ENCODE peak calls at places on chromosomes 1 and 21, in eight cellular contexts. V, C, H, A, K, N, E and Q are unnamed samples.

GRCh38 chr1:86207323-86207722 is 50.8 kb upstream of the COL24A1 start:
- DNase-seq in V (peak; percentile 75), C (peak; percentile 87), H (no peak), A (peak; percentile 81), K (peak; percentile 98), N (peak; percentile 49), E (no peak), Q (no peak)

GRCh38 chr1:78676347-78676982 is 26.8 kb downstream of the IFI44 start:
- DNase-seq in V (peak; percentile 27), C (peak; percentile 77), H (peak; percentile 40), A (peak; percentile 69), K (peak; percentile 62), N (peak; percentile 12), E (peak; percentile 50), Q (no peak)

GRCh38 chr1:211332839-211333238 is 6.2 kb downstream of the TRAF5 start:
- DNase-seq in V (no peak), C (no peak), H (no peak), A (no peak), K (no peak), N (no peak), E (no peak), Q (no peak)

GRCh38 chr1:37020653-37021277 is 13.6 kb downstream of the GRIK3 start:
- DNase-seq in V (no peak), C (no peak), H (no peak), A (no peak), K (no peak), N (no peak), E (peak; percentile 72), Q (no peak)

GRCh38 chr1:241406421-241406820 is 49.4 kb upstream of the RGS7 start:
- DNase-seq in V (no peak), C (no peak), H (no peak), A (no peak), K (no peak), N (no peak), E (no peak), Q (no peak)

GRCh38 chr1:41557751-41558455 is 73.4 kb upstream of the EDN2 start:
- DNase-seq in V (no peak), C (no peak), H (no peak), A (no peak), K (no peak), N (no peak), E (no peak), Q (no peak)

GRCh38 chr1:175003521-175003920 is 3.8 kb downstream of the CACYBP start:
- DNase-seq in V (no peak), C (no peak), H (no peak), A (no peak), K (no peak), N (no peak), E (no peak), Q (no peak)

GRCh38 chr1:231611851-231612250 is 14.7 kb upstream of the DISC1 start:
- DNase-seq in V (no peak), C (peak; percentile 10), H (no peak), A (no peak), K (no peak), N (no peak), E (no peak), Q (no peak)

GRCh38 chr1:111227875-111228747 is 598 bp downstream of the CHI3L2 start:
- DNase-seq in V (peak; percentile 64), C (peak; percentile 68), H (peak; percentile 71), A (peak; percentile 84), K (peak; percentile 94), N (peak; percentile 60), E (no peak), Q (no peak)

GRCh38 chr1:174258148-174258550 is 98.8 kb downstream of the RABGAP1L start:
- DNase-seq in V (no peak), C (peak; percentile 53), H (peak; percentile 45), A (peak; percentile 48), K (peak; percentile 31), N (no peak), E (peak; percentile 57), Q (no peak)

GRCh38 chr1:105138445-105138821 is 1388.7 kb downstream of the AMY1C start:
- DNase-seq in V (no peak), C (peak; percentile 53), H (no peak), A (no peak), K (no peak), N (no peak), E (no peak), Q (no peak)

GRCh38 chr1:10951977-10952376 is 60.5 kb upstream of the TARDBP start:
- DNase-seq in V (no peak), C (no peak), H (no peak), A (no peak), K (no peak), N (no peak), E (no peak), Q (no peak)
- TF ChIP-seq CTCF in V (no peak), C (no peak), H (no peak), A (no peak), K (no peak), N (no peak), E (no peak), Q (no peak)

GRCh38 chr1:228497206-228497605 is 10.0 kb downstream of the RNF187 start:
- DNase-seq in V (no peak), C (no peak), H (no peak), A (no peak), K (no peak), N (no peak), E (no peak), Q (no peak)

GRCh38 chr1:228496494-228496893 is 9.3 kb downstream of the RNF187 start:
- DNase-seq in V (no peak), C (peak; percentile 37), H (no peak), A (no peak), K (no peak), N (no peak), E (no peak), Q (no peak)

GRCh38 chr1:228494391-228494790 is 7.2 kb downstream of the RNF187 start:
- DNase-seq in V (no peak), C (no peak), H (no peak), A (no peak), K (no peak), N (no peak), E (no peak), Q (no peak)

GRCh38 chr1:228494970-228495853 is 8.0 kb downstream of the RNF187 start:
- DNase-seq in V (no peak), C (no peak), H (no peak), A (no peak), K (no peak), N (no peak), E (no peak), Q (no peak)

GRCh38 chr1:228496084-228496483 is 8.9 kb downstream of the RNF187 start:
- DNase-seq in V (no peak), C (no peak), H (no peak), A (no peak), K (no peak), N (no peak), E (no peak), Q (no peak)
- TF ChIP-seq CTCF in V (no peak), C (no peak), H (no peak), A (no peak), K (no peak), N (no peak), E (no peak), Q (no peak)

GRCh38 chr1:162753001-162753658 is 37.4 kb upstream of the HSD17B7 start:
- DNase-seq in V (no peak), C (no peak), H (no peak), A (no peak), K (no peak), N (no peak), E (no peak), Q (no peak)

GRCh38 chr1:162757476-162757875 is 33.0 kb upstream of the HSD17B7 start:
- DNase-seq in V (no peak), C (no peak), H (no peak), A (no peak), K (peak; percentile 75), N (no peak), E (no peak), Q (no peak)

GRCh38 chr1:162756523-162756922 is 34.0 kb upstream of the HSD17B7 start:
- DNase-seq in V (no peak), C (peak; percentile 64), H (no peak), A (peak; percentile 12), K (peak; percentile 43), N (no peak), E (no peak), Q (no peak)

GRCh38 chr1:162753998-162754585 is 36.4 kb upstream of the HSD17B7 start:
- DNase-seq in V (peak; percentile 20), C (peak; percentile 11), H (no peak), A (no peak), K (no peak), N (no peak), E (no peak), Q (no peak)

GRCh38 chr1:162755306-162755705 is 35.2 kb upstream of the HSD17B7 start:
- DNase-seq in V (no peak), C (no peak), H (no peak), A (no peak), K (no peak), N (no peak), E (no peak), Q (no peak)
- TF ChIP-seq CTCF in V (no peak), C (no peak), H (no peak), A (no peak), K (no peak), N (no peak), E (no peak), Q (no peak)

GRCh38 chr21:41972511-41973205 is 18.8 kb upstream of the C2CD2 start:
- DNase-seq in V (no peak), C (no peak), H (no peak), A (no peak), K (no peak), N (no peak), E (no peak), Q (no peak)

GRCh38 chr21:41973427-41973831 is 19.6 kb upstream of the C2CD2 start:
- DNase-seq in V (no peak), C (peak; percentile 39), H (no peak), A (no peak), K (no peak), N (no peak), E (no peak), Q (no peak)

GRCh38 chr21:41974752-41975053 is 20.9 kb upstream of the C2CD2 start:
- DNase-seq in V (no peak), C (no peak), H (no peak), A (no peak), K (no peak), N (no peak), E (no peak), Q (no peak)

GRCh38 chr21:41975391-41976272 is 21.8 kb upstream of the C2CD2 start:
- DNase-seq in V (no peak), C (no peak), H (no peak), A (no peak), K (no peak), N (no peak), E (no peak), Q (no peak)

DNA sequence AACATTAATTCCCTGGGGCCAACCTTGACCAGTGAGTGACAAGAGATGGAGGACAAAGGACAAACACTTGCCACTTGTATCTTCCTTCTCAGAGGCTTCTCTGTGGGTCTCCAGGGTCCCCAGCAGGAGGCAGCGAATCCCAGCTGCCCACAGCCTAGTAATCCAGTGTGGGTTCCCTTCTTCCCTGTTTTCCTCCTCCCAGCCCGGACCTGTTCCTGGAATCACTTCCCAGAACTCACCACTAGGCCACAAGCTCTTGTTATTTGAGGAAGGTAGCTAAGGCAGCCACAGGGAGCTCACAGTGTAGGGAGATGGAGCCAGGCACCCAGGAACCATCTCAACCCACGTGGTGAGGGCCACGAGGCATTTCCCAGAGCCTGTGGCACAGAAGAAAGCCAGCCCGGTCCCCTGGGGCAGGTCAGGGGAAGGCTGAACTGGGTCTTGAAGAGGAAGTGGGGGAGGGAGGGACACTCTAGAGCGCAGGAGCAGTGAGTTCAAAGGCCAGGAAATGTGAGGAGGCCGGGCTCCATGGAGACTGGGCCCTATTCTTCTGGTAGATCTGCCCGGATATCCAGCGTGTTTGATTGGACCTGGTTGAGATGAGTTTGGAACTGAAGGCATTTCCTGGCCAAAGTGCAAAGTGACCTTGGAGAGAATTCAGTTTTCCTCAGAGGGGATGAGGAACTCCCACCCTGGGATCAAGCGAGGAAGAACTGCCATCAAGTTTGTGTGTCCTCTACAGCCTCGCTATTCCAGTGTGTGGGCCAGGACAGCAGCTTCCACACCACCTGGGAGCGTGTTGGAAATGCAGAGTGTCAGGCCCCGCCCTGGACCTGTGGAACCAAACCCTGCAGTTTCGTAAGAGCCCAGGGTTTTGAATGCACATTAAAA is 20.3 kb upstream of the C2CD2 start:
- DNase-seq in V (no peak), C (no peak), H (no peak), A (no peak), K (no peak), N (no peak), E (no peak), Q (peak; percentile 40)
- TF ChIP-seq CTCF in V (peak; percentile 3), C (no peak), H (peak; percentile 39), A (peak; percentile 34), K (no peak), N (peak; percentile 0), E (peak; percentile 33), Q (peak; percentile 21)